ENCODE peak calls at places on chromosome 9, in ten cellular contexts. N is COR-L47; R is islet precursor cell; W is Peyer's patch; P is H54; Y is HTR-8/SVneo; H is transverse colon; J is activated CD4-positive, alpha-beta T cell treated with anti-CD3 and anti-CD28 coated beads for 4 hours; O is aorta; L is glomerular endothelial cell. U is an unnamed sample.

GRCh38 chr9:120928015-120928719 is 1.6 kb upstream of the TRAF1 start:
- DNase-seq in H (peak; percentile 67), J (peak; percentile 6), O (peak; percentile 82), L (no peak), R (no peak), W (peak; percentile 67), P (no peak), Y (no peak), N (no peak), U (peak; percentile 69)

GRCh38 chr9:81032030-81032572 is 657.2 kb downstream of the TLE1 start:
- DNase-seq in Y (peak; percentile 9), R (peak; percentile 79), J (no peak), P (peak; percentile 23), N (no peak), O (peak; percentile 54), W (no peak), L (no peak), H (no peak), U (no peak)

GRCh38 chr9:21626493-21626892 is 144.4 kb upstream of the IFNE start:
- DNase-seq in N (no peak), O (no peak), Y (no peak), P (no peak), R (no peak), W (no peak), J (no peak), H (no peak), L (no peak), U (no peak)

GRCh38 chr9:89412951-89413350 is 85.0 kb downstream of the SEMA4D start:
- DNase-seq in Y (no peak), R (no peak), H (no peak), P (no peak), N (no peak), L (no peak), W (no peak), J (no peak), O (no peak), U (no peak)

GRCh38 chr9:137902646-137903045 is 25.1 kb downstream of the CACNA1B start:
- DNase-seq in Y (no peak), W (peak; percentile 36), R (no peak), N (no peak), H (no peak), O (no peak), P (no peak), L (no peak), J (no peak), U (no peak)

GRCh38 chr9:133249337-133249736 is 25.7 kb downstream of the ABO start:
- DNase-seq in W (no peak), R (peak; percentile 4), J (no peak), O (no peak), L (no peak), Y (no peak), H (no peak), N (no peak), P (no peak), U (no peak)

GRCh38 chr9:109098221-109098959 is 21.4 kb downstream of the TMEM245 start:
- DNase-seq in O (no peak), W (no peak), N (peak; percentile 27), J (no peak), L (no peak), R (peak; percentile 82), Y (no peak), H (no peak), P (no peak), U (no peak)

GRCh38 chr9:135198889-135199288 is 111.4 kb downstream of the OLFM1 start:
- DNase-seq in N (no peak), R (no peak), P (no peak), O (no peak), J (no peak), Y (no peak), L (no peak), H (no peak), W (no peak), U (no peak)

GRCh38 chr9:108105885-108106284 is 616.3 kb upstream of the KLF4 start:
- DNase-seq in L (no peak), J (no peak), Y (no peak), R (peak; percentile 74), O (no peak), P (no peak), H (no peak), N (no peak), W (no peak), U (no peak)

GRCh38 chr9:82101475-82101874 is 112.9 kb downstream of the SPATA31D1 start:
- DNase-seq in R (no peak), L (no peak), W (no peak), N (no peak), Y (no peak), H (no peak), P (peak; percentile 7), O (no peak), J (no peak), U (no peak)

GRCh38 chr9:136981588-136982231 is 1.1 kb upstream of the LCNL1 start:
- DNase-seq in H (no peak), W (no peak), P (peak; percentile 83), Y (no peak), N (no peak), O (no peak), R (no peak), L (no peak), J (no peak), U (no peak)

GRCh38 chr9:79165006-79165405 is 406.8 kb upstream of the TLE4 start:
- DNase-seq in L (no peak), N (no peak), J (no peak), R (no peak), W (no peak), O (no peak), P (no peak), Y (no peak), H (no peak), U (no peak)

GRCh38 chr9:35688558-35689350 is 971 bp downstream of the TPM2 start:
- DNase-seq in O (no peak), L (no peak), R (no peak), Y (peak; percentile 54), P (peak; percentile 72), H (no peak), J (no peak), W (no peak), N (no peak), U (no peak)

GRCh38 chr9:135758056-135758455 is 56.1 kb downstream of the KCNT1 start:
- DNase-seq in P (no peak), W (no peak), L (no peak), O (no peak), R (no peak), Y (no peak), N (no peak), H (no peak), J (no peak), U (no peak)

GRCh38 chr9:112764344-112764743 is 13.8 kb downstream of the SNX30 start:
- DNase-seq in O (no peak), W (no peak), P (peak; percentile 35), Y (no peak), J (no peak), R (peak; percentile 85), H (no peak), N (no peak), L (no peak), U (no peak)

GRCh38 chr9:37209431-37210386 is 89.3 kb downstream of the ZCCHC7 start:
- DNase-seq in R (peak; percentile 60), L (no peak), W (no peak), N (no peak), P (no peak), H (no peak), Y (no peak), O (no peak), J (no peak), U (no peak)

GRCh38 chr9:81772144-81772543 is 82.8 kb upstream of the TLE1 start:
- DNase-seq in R (no peak), J (no peak), H (no peak), O (no peak), P (peak; percentile 28), N (no peak), Y (peak; percentile 17), W (no peak), L (no peak), U (no peak)

U was measured in stimulated activated CD8-positive, alpha-beta memory T cell treated with anti-CD3 and anti-CD28 coated beads, Interleukin-4, amount 100 ng/mL, for 48 hours.